ENCODE peak calls at places on chromosomes 5 and 9, in ten cellular contexts. V is lung; L is stomach; U is heart right ventricle; Z is MM.1S; B is psoas muscle; X is right lobe of liver; Y is GM23248; R is effector memory CD4-positive, alpha-beta T cell; K is CD8-positive, alpha-beta memory T cell. C is an unnamed sample. For H3K4me1, the result is how much of the 10 kb centered on the place peaks cover.

GRCh38 chr9:14485366-14485765 is 171.4 kb upstream of the NFIB start:
- DNase-seq in V (no peak), L (no peak), U (no peak), Z (no peak), B (no peak), X (no peak), Y (peak), R (no peak), K (no peak), C (no peak)

GRCh38 chr9:83630938-83631457 is 8.1 kb downstream of the IDNK start:
- DNase-seq in V (no peak), L (no peak), U (no peak), Z (no peak), B (no peak), X (no peak), Y (no peak), R (no peak), K (no peak), C (no peak)

GRCh38 chr5:37248387-37248969 is 698 bp downstream of the CPLANE1 start:
- DNase-seq in V (no peak), L (no peak), U (no peak), Z (no peak), B (no peak), X (no peak), Y (peak), R (no peak), K (no peak), C (no peak)

GRCh38 chr5:25963251-25964008 is 1075.0 kb downstream of the CDH9 start:
- DNase-seq in V (no peak), L (no peak), U (peak), Z (peak), B (peak), X (peak), Y (no peak), R (no peak), K (no peak), C (no peak)

GRCh38 chr5:131999471-131999931 is 12.0 kb downstream of the ACSL6 start:
- DNase-seq in V (no peak), L (no peak), U (no peak), Z (no peak), B (no peak), X (no peak), Y (no peak), R (no peak), K (no peak), C (no peak)

GRCh38 chr5:128350705-128351104 is 187.3 kb downstream of the FBN2 start:
- DNase-seq in V (no peak), L (no peak), U (no peak), Z (no peak), B (no peak), X (no peak), Y (no peak), R (no peak), K (no peak), C (no peak)

GRCh38 chr5:115351356-115352195 is 55.1 kb upstream of the CCDC112 start:
- DNase-seq in V (no peak), L (no peak), U (no peak), Z (no peak), B (no peak), X (no peak), Y (peak), R (no peak), K (no peak), C (peak)

GRCh38 chr9:138073808-138074207 is 196.2 kb downstream of the CACNA1B start:
- DNase-seq in V (no peak), L (peak), U (no peak), Z (no peak), B (no peak), X (peak), Y (no peak), R (no peak), K (no peak), C (no peak)

GRCh38 chr5:35852084-35852734 is 4.5 kb upstream of the IL7R start:
- DNase-seq in V (no peak), L (no peak), U (no peak), Z (peak), B (no peak), X (no peak), Y (peak), R (no peak), K (peak), C (no peak)

GRCh38 chr5:127367912-127368468 is 77.4 kb downstream of the MEGF10 start:
- DNase-seq in V (no peak), L (no peak), U (no peak), Z (no peak), B (no peak), X (no peak), Y (no peak), R (no peak), K (no peak), C (peak)

GRCh38 chr5:14870347-14871083 is 1.1 kb downstream of the ANKH start:
- DNase-seq in V (no peak), L (peak), U (peak), Z (peak), B (peak), X (peak), Y (peak), R (peak), K (peak), C (peak)

GRCh38 chr5:177086918-177087706 is 397 bp downstream of the FGFR4 start:
- DNase-seq in V (peak), L (peak), U (peak), Z (peak), B (peak), X (peak), Y (peak), R (peak), K (peak), C (peak)

GRCh38 chr9:112548836-112549235 is 62.2 kb downstream of the KIAA1958 start:
- DNase-seq in V (no peak), L (no peak), U (no peak), Z (no peak), B (no peak), X (no peak), Y (no peak), R (no peak), K (no peak), C (no peak)

GRCh38 chr9:108316633-108317032 is 539.2 kb downstream of the ACTL7B start:
- DNase-seq in V (no peak), L (no peak), U (no peak), Z (no peak), B (no peak), X (no peak), Y (peak), R (no peak), K (no peak), C (no peak)

GRCh38 chr9:134807726-134808125 is 72.9 kb upstream of the FCN2 start:
- DNase-seq in V (no peak), L (no peak), U (no peak), Z (no peak), B (no peak), X (no peak), Y (peak), R (no peak), K (no peak), C (no peak)

GRCh38 chr5:112551437-112552018 is 132.5 kb upstream of the EPB41L4A start:
- DNase-seq in V (no peak), L (no peak), U (no peak), Z (peak), B (no peak), X (no peak), Y (peak), R (peak), K (no peak), C (peak)

GRCh38 chr5:139663752-139664151 is 15.6 kb downstream of the CXXC5 start:
- DNase-seq in V (no peak), L (no peak), U (no peak), Z (no peak), B (no peak), X (no peak), Y (no peak), R (no peak), K (no peak), C (no peak)

DNA sequence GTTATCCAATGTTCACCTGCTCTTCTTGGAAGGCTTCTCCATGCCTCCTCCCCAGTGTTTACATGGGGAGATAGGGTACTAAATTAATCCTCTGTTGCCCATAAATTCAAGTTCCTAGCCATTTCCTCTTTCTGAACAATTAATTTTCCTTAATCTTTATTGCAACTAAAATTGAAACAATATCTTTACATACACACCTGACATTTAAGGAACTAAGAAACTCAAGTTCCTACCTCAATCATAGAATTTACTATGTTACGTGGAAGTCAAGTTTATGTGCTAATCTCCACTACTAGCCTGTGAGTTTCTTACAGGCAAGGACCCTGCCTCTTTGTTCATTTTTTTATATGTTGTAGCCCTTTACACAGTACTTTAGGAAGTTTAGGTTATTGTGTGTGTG is 10.1 kb upstream of the ADRB2 start:
- DNase-seq in V (no peak), L (no peak), U (no peak), Z (no peak), B (no peak), X (no peak), Y (no peak), R (no peak), K (no peak), C (no peak)
- H3K4me1 ChIP-seq in V (under half), L (under half), U (under half), Z (under half), B (under half), X (under half), Y (under half), R (under half), K (under half), C (under half)

GRCh38 chr5:123037104-123037418 is 536 bp upstream of the PPIC start:
- DNase-seq in V (no peak), L (no peak), U (no peak), Z (no peak), B (no peak), X (no peak), Y (no peak), R (no peak), K (no peak), C (no peak)

GRCh38 chr5:123036391-123037103 is at the start of gene PPIC:
- DNase-seq in V (peak), L (peak), U (peak), Z (peak), B (peak), X (peak), Y (peak), R (no peak), K (no peak), C (peak)

GRCh38 chr5:123035950-123036390 is 555 bp downstream of the PPIC start:
- DNase-seq in V (peak), L (peak), U (no peak), Z (peak), B (peak), X (peak), Y (peak), R (no peak), K (no peak), C (peak)

GRCh38 chr5:123033157-123033671 is 3.3 kb downstream of the PPIC start:
- DNase-seq in V (no peak), L (no peak), U (no peak), Z (no peak), B (no peak), X (no peak), Y (peak), R (no peak), K (no peak), C (peak)

GRCh38 chr5:123035320-123035949 is 1.1 kb downstream of the PPIC start:
- DNase-seq in V (peak), L (peak), U (peak), Z (peak), B (peak), X (peak), Y (peak), R (no peak), K (no peak), C (peak)
- H3K27ac ChIP-seq in V (peak), L (peak), U (peak), Z (no peak), B (peak), X (peak), Y (peak), R (no peak), K (no peak), C (no peak)

GRCh38 chr5:148836272-148837250 is 10.2 kb downstream of the ADRB2 start:
- DNase-seq in V (no peak), L (no peak), U (no peak), Z (no peak), B (no peak), X (no peak), Y (no peak), R (no peak), K (no peak), C (no peak)
- H3K4me1 ChIP-seq in V (under half), L (under half), U (under half), Z (under half), B (half or more), X (under half), Y (under half), R (under half), K (under half), C (under half)

GRCh38 chr5:143495124-143495523 is 91.6 kb upstream of the NR3C1 start:
- DNase-seq in V (no peak), L (no peak), U (no peak), Z (no peak), B (no peak), X (no peak), Y (peak), R (no peak), K (no peak), C (peak)

GRCh38 chr5:143492783-143493182 is 89.3 kb upstream of the NR3C1 start:
- DNase-seq in V (no peak), L (no peak), U (no peak), Z (no peak), B (no peak), X (no peak), Y (no peak), R (no peak), K (no peak), C (no peak)

GRCh38 chr5:143495823-143496275 is 92.4 kb upstream of the NR3C1 start:
- DNase-seq in V (no peak), L (no peak), U (no peak), Z (no peak), B (no peak), X (no peak), Y (peak), R (no peak), K (no peak), C (no peak)

GRCh38 chr5:143494595-143494994 is 91.1 kb upstream of the NR3C1 start:
- DNase-seq in V (no peak), L (no peak), U (no peak), Z (no peak), B (no peak), X (no peak), Y (no peak), R (no peak), K (no peak), C (no peak)

DNA sequence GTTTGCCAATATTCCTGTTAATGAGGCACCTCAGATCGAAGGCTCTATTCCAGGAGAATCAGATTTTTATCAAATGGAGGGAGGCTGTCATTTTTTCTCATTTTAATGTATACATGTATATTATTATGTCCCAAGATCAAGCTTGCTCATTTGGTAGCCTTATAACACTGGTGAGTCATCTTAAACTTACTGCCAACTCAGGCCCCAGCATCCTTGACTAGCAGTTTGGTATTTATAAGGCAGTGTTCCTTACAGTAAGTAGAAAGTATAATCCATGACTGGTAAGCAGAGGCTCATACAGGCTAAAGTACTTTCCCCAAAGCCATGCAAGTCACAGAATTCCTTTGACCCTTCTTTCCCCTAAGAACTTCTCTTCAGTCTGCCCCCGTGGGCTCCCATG is 90.7 kb upstream of the NR3C1 start:
- DNase-seq in V (no peak), L (no peak), U (no peak), Z (no peak), B (no peak), X (no peak), Y (peak), R (no peak), K (no peak), C (no peak)
- H3K27ac ChIP-seq in V (no peak), L (no peak), U (no peak), Z (no peak), B (no peak), X (no peak), Y (peak), R (no peak), K (no peak), C (no peak)

GRCh38 chr5:16930487-16930886 is 5.6 kb downstream of the MYO10 start:
- DNase-seq in V (no peak), L (no peak), U (no peak), Z (no peak), B (no peak), X (no peak), Y (no peak), R (no peak), K (no peak), C (peak)

GRCh38 chr5:16933337-16933736 is 2.8 kb downstream of the MYO10 start:
- DNase-seq in V (no peak), L (no peak), U (no peak), Z (no peak), B (no peak), X (no peak), Y (peak), R (no peak), K (no peak), C (no peak)

GRCh38 chr5:16932401-16932800 is 3.7 kb downstream of the MYO10 start:
- DNase-seq in V (no peak), L (no peak), U (no peak), Z (no peak), B (no peak), X (no peak), Y (no peak), R (no peak), K (no peak), C (peak)

GRCh38 chr5:16929347-16929746 is 6.7 kb downstream of the MYO10 start:
- DNase-seq in V (no peak), L (no peak), U (no peak), Z (no peak), B (no peak), X (no peak), Y (no peak), R (no peak), K (no peak), C (no peak)

DNA sequence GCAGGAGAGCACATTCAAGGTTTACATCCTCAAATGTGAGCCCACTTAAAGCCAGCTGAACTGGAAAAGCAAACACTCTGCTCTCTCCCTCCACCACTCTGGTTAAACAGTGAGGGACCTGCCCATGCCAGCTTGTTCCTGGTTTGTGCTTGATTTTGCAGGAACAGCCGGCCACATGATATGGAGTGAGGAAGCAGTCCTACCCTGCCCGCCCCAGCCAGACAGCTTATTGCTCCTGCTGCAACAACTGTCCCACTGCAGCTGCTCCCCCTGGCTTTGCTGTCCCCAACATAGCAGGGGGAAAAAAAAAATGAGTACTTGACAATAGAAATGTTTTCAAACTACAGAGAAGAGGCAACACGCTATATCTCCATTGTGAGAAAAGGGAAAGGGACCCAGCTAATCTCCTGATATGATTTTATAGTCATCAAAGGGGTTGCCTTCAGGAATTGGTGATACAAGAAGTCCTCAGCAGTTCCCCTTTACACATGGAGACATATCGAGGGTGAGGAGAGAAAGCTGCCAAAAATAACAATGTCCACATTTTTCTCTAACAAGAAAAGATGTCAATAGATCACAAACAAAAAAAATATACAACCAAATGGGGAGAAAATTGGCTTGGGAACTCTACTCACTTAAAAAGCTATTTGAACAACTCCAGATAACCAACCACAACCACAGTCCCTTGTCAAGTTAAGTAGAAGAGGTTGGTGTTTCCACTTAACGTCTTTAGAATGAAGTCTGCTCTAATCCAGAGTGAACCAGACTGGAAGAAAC is 4.6 kb downstream of the MYO10 start:
- DNase-seq in V (peak), L (peak), U (no peak), Z (no peak), B (no peak), X (no peak), Y (no peak), R (no peak), K (no peak), C (peak)
- H3K4me1 ChIP-seq in V (under half), L (under half), U (under half), Z (under half), B (under half), X (under half), Y (under half), R (under half), K (under half), C (under half)

DNA sequence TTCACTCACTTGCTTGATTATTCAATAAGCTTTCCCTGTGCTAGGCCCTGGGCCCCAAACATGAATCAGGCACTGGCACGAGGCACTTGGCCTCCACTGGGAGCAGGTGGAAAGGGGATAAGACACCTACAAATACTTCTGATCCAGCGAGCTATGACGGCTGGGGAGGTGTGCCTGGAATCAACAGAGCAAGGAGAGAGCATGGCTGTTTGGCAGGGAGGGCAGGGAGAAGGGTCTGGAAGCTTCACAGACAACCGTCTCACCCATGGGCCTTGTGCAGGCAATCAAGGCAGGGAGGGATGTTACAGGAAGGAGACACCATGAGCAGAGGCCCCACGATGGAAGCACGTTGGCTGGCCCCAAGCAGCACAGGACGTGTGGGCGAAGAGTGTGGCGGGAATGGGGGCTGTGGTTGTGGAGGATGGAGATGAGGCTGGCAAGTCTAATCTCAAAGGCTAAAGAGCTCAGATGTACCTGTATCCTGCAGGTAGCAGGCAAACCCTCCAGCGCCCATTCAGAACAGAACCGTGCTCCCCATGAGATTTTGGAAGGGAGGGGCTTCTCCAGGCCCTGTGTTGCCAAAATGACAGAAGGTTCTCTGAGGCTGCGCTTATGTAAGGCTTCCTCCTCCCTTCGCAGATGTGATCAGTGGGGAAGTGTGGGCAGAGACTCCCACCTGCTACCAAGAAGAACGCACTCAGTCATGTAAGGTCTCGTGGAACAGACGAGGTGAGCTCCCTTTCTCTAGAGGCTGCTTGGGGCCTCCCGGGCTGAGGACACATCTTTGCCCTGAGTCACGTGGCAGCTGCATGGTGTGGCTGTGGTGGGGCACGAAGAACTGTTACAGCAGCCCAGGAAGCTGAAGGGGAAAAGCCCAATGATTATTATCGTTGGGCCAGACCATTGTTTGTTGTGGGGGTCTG is 189.7 kb downstream of the DAB2IP start:
- DNase-seq in V (no peak), L (peak), U (no peak), Z (no peak), B (no peak), X (peak), Y (no peak), R (no peak), K (no peak), C (no peak)
- H3K27ac ChIP-seq in V (no peak), L (no peak), U (no peak), Z (no peak), B (no peak), X (no peak), Y (no peak), R (no peak), K (no peak), C (no peak)

GRCh38 chr5:962386-962785 is 46.2 kb upstream of the NKD2 start:
- DNase-seq in V (no peak), L (no peak), U (no peak), Z (no peak), B (no peak), X (no peak), Y (no peak), R (no peak), K (no peak), C (no peak)

GRCh38 chr5:961711-962240 is 46.8 kb upstream of the NKD2 start:
- DNase-seq in V (no peak), L (no peak), U (no peak), Z (no peak), B (peak), X (no peak), Y (no peak), R (no peak), K (no peak), C (no peak)

GRCh38 chr5:963673-964531 is 44.7 kb upstream of the NKD2 start:
- DNase-seq in V (no peak), L (no peak), U (peak), Z (peak), B (peak), X (no peak), Y (peak), R (no peak), K (no peak), C (no peak)

GRCh38 chr5:963310-963672 is 45.3 kb upstream of the NKD2 start:
- DNase-seq in V (no peak), L (no peak), U (no peak), Z (no peak), B (no peak), X (no peak), Y (no peak), R (no peak), K (no peak), C (no peak)

GRCh38 chr5:962801-963200 is 45.8 kb upstream of the NKD2 start:
- DNase-seq in V (no peak), L (no peak), U (no peak), Z (no peak), B (no peak), X (no peak), Y (no peak), R (no peak), K (no peak), C (no peak)
- H3K4me1 ChIP-seq in V (under half), L (under half), U (under half), Z (under half), B (under half), X (under half), Y (under half), R (under half), K (under half), C (under half)

C was measured in small intestine.